ENCODE peak calls at places on chromosomes 5 and 9, in six cellular contexts. F is progenitor cell of endocrine pancreas; M is SJSA1; Y is CD8-positive, alpha-beta T cell; L is fibroblast of gingiva; W is esophagus squamous epithelium. E is an unnamed sample.

GRCh38 chr9:6098431-6098830 is 83.0 kb upstream of the RANBP6 start:
- DNase-seq in F (no peak), M (no peak), Y (no peak), L (no peak), W (no peak), E (no peak)

GRCh38 chr5:71663570-71663969 is 55.5 kb upstream of the CARTPT start:
- DNase-seq in F (no peak), M (no peak), Y (no peak), L (no peak), W (no peak), E (no peak)

GRCh38 chr5:133163839-133164238 is 112.0 kb downstream of the HSPA4 start:
- DNase-seq in F (no peak), M (peak), Y (no peak), L (no peak), W (no peak), E (no peak)

GRCh38 chr9:36436909-36437308 is 36.8 kb upstream of the RNF38 start:
- DNase-seq in F (no peak), M (no peak), Y (no peak), L (no peak), W (no peak), E (no peak)

GRCh38 chr9:19471737-19472648 is 63.2 kb downstream of the ACER2 start:
- DNase-seq in F (peak), M (peak), Y (peak), L (peak), W (no peak), E (peak)

GRCh38 chr9:136483589-136484152 is 831 bp upstream of the SEC16A start:
- DNase-seq in F (peak), M (peak), Y (peak), L (peak), W (peak), E (peak)

GRCh38 chr5:42403236-42403635 is 20.0 kb upstream of the GHR start:
- DNase-seq in F (no peak), M (no peak), Y (no peak), L (no peak), W (no peak), E (no peak)

GRCh38 chr5:132747693-132748440 is 641 bp downstream of the CCNI2 start:
- DNase-seq in F (peak), M (no peak), Y (peak), L (no peak), W (no peak), E (no peak)

GRCh38 chr9:4979224-4979623 is 5.8 kb upstream of the JAK2 start:
- DNase-seq in F (no peak), M (no peak), Y (no peak), L (no peak), W (no peak), E (no peak)

GRCh38 chr9:98867109-98867433 is 59.6 kb downstream of the GALNT12 start:
- DNase-seq in F (no peak), M (no peak), Y (no peak), L (no peak), W (no peak), E (no peak)

GRCh38 chr5:158154226-158155005 is 295.5 kb upstream of the CLINT1 start:
- DNase-seq in F (no peak), M (no peak), Y (no peak), L (peak), W (no peak), E (peak)

GRCh38 chr5:126961702-126962101 is 68.7 kb downstream of the MARCHF3 start:
- DNase-seq in F (no peak), M (no peak), Y (no peak), L (peak), W (no peak), E (no peak)

GRCh38 chr5:178236685-178237084 is 4.1 kb upstream of the PHYKPL start:
- DNase-seq in F (no peak), M (no peak), Y (no peak), L (no peak), W (no peak), E (no peak)

GRCh38 chr5:74257645-74258328 is 382.7 kb downstream of the ENC1 start:
- DNase-seq in F (no peak), M (no peak), Y (no peak), L (peak), W (peak), E (peak)

GRCh38 chr5:134506054-134507039 is 19.1 kb upstream of the JADE2 start:
- DNase-seq in F (peak), M (peak), Y (no peak), L (peak), W (no peak), E (peak)

GRCh38 chr9:133715866-133716563 is 22.1 kb downstream of the SARDH start:
- DNase-seq in F (no peak), M (peak), Y (peak), L (no peak), W (no peak), E (peak)

GRCh38 chr5:127872494-127872893 is 169.3 kb downstream of the CCDC192 start:
- DNase-seq in F (no peak), M (no peak), Y (no peak), L (no peak), W (no peak), E (no peak)

GRCh38 chr5:139473565-139473964 is 2.8 kb downstream of the SMIM33 start:
- DNase-seq in F (no peak), M (no peak), Y (no peak), L (no peak), W (no peak), E (no peak)

GRCh38 chr5:173496129-173496882 is 120.1 kb downstream of the BOD1 start:
- DNase-seq in F (no peak), M (no peak), Y (no peak), L (no peak), W (no peak), E (no peak)

E was measured in tibial artery.